ENCODE peak calls at places on chromosomes 16 and 17, in four cellular contexts. One of them, this sample, is unnamed.

GRCh38 chr17:66576473-66576872 is 258.4 kb upstream of the CACNG5 start:
- DNase-seq in breast epithelium: no peak
- DNase-seq in esophagus squamous epithelium: no peak
- DNase-seq in HCT116: no peak
- DNase-seq in this sample: no peak

GRCh38 chr16:29315046-29315445 is 91.5 kb downstream of the NPIPB11 start:
- DNase-seq in esophagus squamous epithelium: no peak
- DNase-seq in breast epithelium: no peak
- DNase-seq in HCT116: no peak
- DNase-seq in this sample: no peak

GRCh38 chr16:85781685-85782370 is 17.5 kb downstream of the EMC8 start:
- DNase-seq in esophagus squamous epithelium: no peak
- DNase-seq in HCT116: no peak
- DNase-seq in breast epithelium: peak; percentile 40
- DNase-seq in this sample: peak; percentile 43

GRCh38 chr17:40139566-40140058 is 725 bp upstream of the CASC3 start:
- DNase-seq in breast epithelium: peak; percentile 30
- DNase-seq in esophagus squamous epithelium: no peak
- DNase-seq in HCT116: no peak
- DNase-seq in this sample: no peak

GRCh38 chr17:59856859-59857794 is 35.6 kb downstream of the TUBD1 start:
- DNase-seq in HCT116: no peak
- DNase-seq in breast epithelium: no peak
- DNase-seq in esophagus squamous epithelium: no peak
- DNase-seq in this sample: no peak

GRCh38 chr17:45052052-45052772 is 780 bp upstream of the DCAKD start:
- DNase-seq in esophagus squamous epithelium: no peak
- DNase-seq in HCT116: no peak
- DNase-seq in breast epithelium: no peak
- DNase-seq in this sample: peak; percentile 80

GRCh38 chr16:82043680-82044584 is 8.9 kb downstream of the HSD17B2 start:
- DNase-seq in HCT116: no peak
- DNase-seq in esophagus squamous epithelium: no peak
- DNase-seq in breast epithelium: no peak
- DNase-seq in this sample: no peak

GRCh38 chr16:5905935-5906334 is 808.3 kb upstream of the EEF2KMT start:
- DNase-seq in esophagus squamous epithelium: no peak
- DNase-seq in breast epithelium: no peak
- DNase-seq in HCT116: no peak
- DNase-seq in this sample: peak; percentile 1

GRCh38 chr17:81132770-81133723 is 32.3 kb upstream of the PVALEF start:
- DNase-seq in HCT116: no peak
- DNase-seq in esophagus squamous epithelium: no peak
- DNase-seq in breast epithelium: no peak
- DNase-seq in this sample: no peak

GRCh38 chr17:44278006-44278405 is 10.1 kb upstream of the SLC4A1 start:
- DNase-seq in HCT116: no peak
- DNase-seq in esophagus squamous epithelium: no peak
- DNase-seq in breast epithelium: no peak
- DNase-seq in this sample: no peak

GRCh38 chr16:8861563-8862308 is 7.1 kb downstream of the CARHSP1 start:
- DNase-seq in breast epithelium: no peak
- DNase-seq in HCT116: no peak
- DNase-seq in esophagus squamous epithelium: no peak
- DNase-seq in this sample: no peak

GRCh38 chr16:24645739-24646645 is 83.5 kb upstream of the TNRC6A start:
- DNase-seq in breast epithelium: no peak
- DNase-seq in esophagus squamous epithelium: no peak
- DNase-seq in HCT116: peak; percentile 91
- DNase-seq in this sample: peak; percentile 11

GRCh38 chr16:54690710-54691109 is 240.0 kb upstream of the IRX5 start:
- DNase-seq in HCT116: no peak
- DNase-seq in esophagus squamous epithelium: no peak
- DNase-seq in breast epithelium: no peak
- DNase-seq in this sample: peak; percentile 33

GRCh38 chr17:145671-146541 is 8.5 kb downstream of the SCGB1C2 start:
- DNase-seq in breast epithelium: no peak
- DNase-seq in HCT116: no peak
- DNase-seq in esophagus squamous epithelium: no peak
- DNase-seq in this sample: no peak

GRCh38 chr17:1746975-1747543 is 4.4 kb downstream of the SERPINF2 start:
- DNase-seq in esophagus squamous epithelium: no peak
- DNase-seq in breast epithelium: peak; percentile 88
- DNase-seq in HCT116: no peak
- DNase-seq in this sample: no peak

GRCh38 chr17:27618417-27618816 is 12.6 kb upstream of the LGALS9 start:
- DNase-seq in HCT116: no peak
- DNase-seq in breast epithelium: no peak
- DNase-seq in esophagus squamous epithelium: no peak
- DNase-seq in this sample: no peak

GRCh38 chr17:33435716-33436301 is 142.7 kb upstream of the ASIC2 start:
- DNase-seq in breast epithelium: no peak
- DNase-seq in HCT116: no peak
- DNase-seq in esophagus squamous epithelium: no peak
- DNase-seq in this sample: no peak

GRCh38 chr17:81207610-81208581 is 14.9 kb downstream of the CEP131 start:
- DNase-seq in breast epithelium: no peak
- DNase-seq in esophagus squamous epithelium: no peak
- DNase-seq in HCT116: no peak
- DNase-seq in this sample: peak; percentile 39

GRCh38 chr17:77802811-77803220 is 155.7 kb upstream of the TNRC6C start:
- DNase-seq in breast epithelium: no peak
- DNase-seq in HCT116: no peak
- DNase-seq in esophagus squamous epithelium: no peak
- DNase-seq in this sample: no peak

GRCh38 chr17:77054926-77055325 is 85.8 kb upstream of the SEC14L1 start:
- DNase-seq in HCT116: no peak
- DNase-seq in breast epithelium: no peak
- DNase-seq in esophagus squamous epithelium: no peak
- DNase-seq in this sample: no peak

GRCh38 chr16:73065617-73066313 is 17.8 kb upstream of the ZFHX3 start:
- DNase-seq in breast epithelium: no peak
- DNase-seq in esophagus squamous epithelium: no peak
- DNase-seq in HCT116: no peak
- DNase-seq in this sample: no peak

GRCh38 chr16:47774661-47775060 is 313.5 kb downstream of the PHKB start:
- DNase-seq in HCT116: no peak
- DNase-seq in breast epithelium: no peak
- DNase-seq in esophagus squamous epithelium: no peak
- DNase-seq in this sample: no peak

GRCh38 chr16:67548265-67549126 is 13.8 kb upstream of the CTCF start:
- DNase-seq in HCT116: no peak
- DNase-seq in breast epithelium: no peak
- DNase-seq in esophagus squamous epithelium: no peak
- DNase-seq in this sample: peak; percentile 50

GRCh38 chr17:1627987-1628855 is at the start of gene SLC43A2:
- DNase-seq in breast epithelium: peak; percentile 73
- DNase-seq in esophagus squamous epithelium: no peak
- DNase-seq in HCT116: peak; percentile 48
- DNase-seq in this sample: peak; percentile 91

GRCh38 chr16:49748322-49748721 is 107.6 kb downstream of the ZNF423 start:
- DNase-seq in esophagus squamous epithelium: no peak
- DNase-seq in HCT116: peak; percentile 26
- DNase-seq in breast epithelium: peak; percentile 40
- DNase-seq in this sample: no peak

GRCh38 chr17:35486920-35487727 is 38.6 kb upstream of the SLFN13 start:
- DNase-seq in esophagus squamous epithelium: no peak
- DNase-seq in HCT116: no peak
- DNase-seq in breast epithelium: peak; percentile 36
- DNase-seq in this sample: peak; percentile 98

GRCh38 chr17:51322390-51323029 is 62.2 kb downstream of the UTP18 start:
- DNase-seq in breast epithelium: no peak
- DNase-seq in HCT116: peak; percentile 61
- DNase-seq in esophagus squamous epithelium: no peak
- DNase-seq in this sample: peak; percentile 63

GRCh38 chr17:44997733-44998520 is 29.8 kb upstream of the C1QL1 start:
- DNase-seq in esophagus squamous epithelium: no peak
- DNase-seq in HCT116: no peak
- DNase-seq in breast epithelium: no peak
- DNase-seq in this sample: no peak

GRCh38 chr16:16940351-16940750 is 530.4 kb downstream of the XYLT1 start:
- DNase-seq in HCT116: no peak
- DNase-seq in breast epithelium: no peak
- DNase-seq in esophagus squamous epithelium: no peak
- DNase-seq in this sample: no peak

GRCh38 chr16:56930516-56931252 is 1.3 kb upstream of the HERPUD1 start:
- DNase-seq in HCT116: no peak
- DNase-seq in breast epithelium: no peak
- DNase-seq in esophagus squamous epithelium: no peak
- DNase-seq in this sample: no peak

GRCh38 chr17:16968786-16969185 is 3.1 kb downstream of the TNFRSF13B start:
- DNase-seq in HCT116: no peak
- DNase-seq in breast epithelium: no peak
- DNase-seq in esophagus squamous epithelium: no peak
- DNase-seq in this sample: no peak

GRCh38 chr17:16969931-16970906 is 1.7 kb downstream of the TNFRSF13B start:
- DNase-seq in HCT116: no peak
- DNase-seq in breast epithelium: no peak
- DNase-seq in esophagus squamous epithelium: no peak
- DNase-seq in this sample: no peak

GRCh38 chr17:16972346-16972745 is 428 bp upstream of the TNFRSF13B start:
- DNase-seq in esophagus squamous epithelium: no peak
- DNase-seq in breast epithelium: no peak
- DNase-seq in HCT116: no peak
- DNase-seq in this sample: no peak

GRCh38 chr17:16973760-16974540 is 2.0 kb upstream of the TNFRSF13B start:
- DNase-seq in breast epithelium: no peak
- DNase-seq in esophagus squamous epithelium: no peak
- DNase-seq in HCT116: no peak
- DNase-seq in this sample: no peak

DNA sequence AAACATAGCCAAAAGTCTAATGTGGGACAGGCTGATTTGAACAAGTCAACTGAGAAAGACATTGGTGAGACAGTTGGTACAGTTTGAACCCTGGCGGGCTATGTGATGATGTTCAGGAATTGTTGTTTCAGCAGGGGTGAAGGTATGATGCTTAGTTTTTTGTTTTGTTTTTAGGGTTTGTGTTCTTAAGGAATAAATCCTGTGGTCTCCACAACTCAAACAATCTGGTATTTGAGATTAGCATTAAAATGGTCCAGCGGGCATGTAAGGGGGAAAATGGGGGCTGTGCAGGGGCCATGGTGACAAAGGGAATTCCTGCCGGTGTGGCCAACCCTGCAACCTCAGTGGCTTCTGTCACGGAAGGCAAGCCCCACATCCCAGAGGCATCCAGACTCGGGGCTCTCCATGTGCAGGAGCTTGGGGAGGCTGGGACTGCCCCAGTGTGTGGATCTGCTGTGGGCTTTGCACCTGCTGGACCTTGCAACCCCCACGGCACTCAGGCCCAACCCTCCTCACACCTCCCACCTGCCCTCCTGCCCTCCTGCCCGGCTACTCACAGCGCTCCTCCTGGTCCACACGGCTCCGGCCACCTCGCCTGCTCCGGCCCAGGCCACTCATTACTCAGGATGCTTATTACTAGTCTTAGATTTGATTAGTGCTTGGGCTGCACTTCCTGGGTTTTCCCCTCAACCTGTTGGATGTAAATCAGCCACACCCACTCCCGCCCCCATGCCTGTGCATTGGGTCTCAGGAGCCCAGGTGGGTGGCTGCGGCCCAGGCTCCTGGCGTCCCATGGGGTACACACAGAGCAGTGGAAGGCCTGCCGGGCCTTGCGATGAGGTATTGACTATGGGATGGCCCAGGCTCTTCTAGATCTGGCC is at the start of gene TNFRSF13B:
- DNase-seq in esophagus squamous epithelium: no peak
- DNase-seq in HCT116: no peak
- DNase-seq in breast epithelium: no peak
- DNase-seq in this sample: no peak
- H3K4me3 ChIP-seq in esophagus squamous epithelium: no peak within 1 kb of the TSS
- H3K4me3 ChIP-seq in HCT116: no peak within 1 kb of the TSS
- H3K4me3 ChIP-seq in breast epithelium: no peak within 1 kb of the TSS
- H3K4me3 ChIP-seq in this sample: no peak within 1 kb of the TSS

GRCh38 chr16:4404247-4404966 is 12.0 kb downstream of the CORO7 start:
- DNase-seq in HCT116: no peak
- DNase-seq in breast epithelium: no peak
- DNase-seq in esophagus squamous epithelium: no peak
- DNase-seq in this sample: peak; percentile 56
- TF ChIP-seq POLR2A in HCT116: no peak
- TF ChIP-seq POLR2A in breast epithelium: no peak
- TF ChIP-seq POLR2A in esophagus squamous epithelium: no peak
- TF ChIP-seq POLR2A in this sample: no peak

DNA sequence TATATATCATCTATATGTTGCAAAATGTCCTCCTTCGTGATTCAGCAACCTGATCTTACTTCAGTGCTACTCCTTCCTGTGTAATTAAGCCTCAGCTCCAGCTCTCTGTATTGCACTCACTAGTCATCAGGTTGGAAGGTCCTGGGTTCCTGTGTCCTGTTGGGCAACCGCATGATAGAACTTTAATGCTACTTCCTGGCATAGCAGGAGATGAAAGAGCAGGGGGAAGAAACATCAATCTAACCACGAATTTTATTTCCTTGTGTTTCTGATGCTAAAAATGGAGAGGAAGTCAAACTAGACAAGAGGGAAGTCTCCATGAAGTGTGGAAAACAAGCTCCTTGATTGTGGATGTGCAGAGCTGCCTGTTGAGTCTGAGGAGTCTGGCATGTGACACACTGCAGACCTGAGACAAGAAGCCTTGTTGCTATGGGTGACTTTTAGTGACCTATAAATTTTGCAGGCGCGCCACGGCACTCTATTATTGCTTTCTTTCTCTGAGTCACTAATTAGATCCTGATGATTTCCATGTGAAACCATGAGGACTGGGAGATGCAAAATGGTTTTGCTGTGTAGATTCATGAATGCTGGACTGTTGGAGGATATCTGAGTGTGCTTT is 25.6 kb downstream of the IGSF6 start:
- DNase-seq in breast epithelium: no peak
- DNase-seq in HCT116: peak; percentile 4
- DNase-seq in esophagus squamous epithelium: no peak
- DNase-seq in this sample: peak; percentile 96
- H3K4me3 ChIP-seq in breast epithelium: no peak overlapping the region
- H3K4me3 ChIP-seq in HCT116: no peak overlapping the region
- H3K4me3 ChIP-seq in esophagus squamous epithelium: no peak overlapping the region
- H3K4me3 ChIP-seq in this sample: peak overlapping the region; percentile 37

GRCh38 chr16:30571444-30572322 is at the start of gene ZNF688:
- DNase-seq in breast epithelium: peak; percentile 97
- DNase-seq in esophagus squamous epithelium: peak; percentile 92
- DNase-seq in HCT116: peak; percentile 93
- DNase-seq in this sample: peak; percentile 98
- TF ChIP-seq POLR2A in breast epithelium: no peak
- TF ChIP-seq POLR2A in esophagus squamous epithelium: peak; percentile 48
- TF ChIP-seq POLR2A in HCT116: peak; percentile 47
- TF ChIP-seq POLR2A in this sample: peak; percentile 51

DNA sequence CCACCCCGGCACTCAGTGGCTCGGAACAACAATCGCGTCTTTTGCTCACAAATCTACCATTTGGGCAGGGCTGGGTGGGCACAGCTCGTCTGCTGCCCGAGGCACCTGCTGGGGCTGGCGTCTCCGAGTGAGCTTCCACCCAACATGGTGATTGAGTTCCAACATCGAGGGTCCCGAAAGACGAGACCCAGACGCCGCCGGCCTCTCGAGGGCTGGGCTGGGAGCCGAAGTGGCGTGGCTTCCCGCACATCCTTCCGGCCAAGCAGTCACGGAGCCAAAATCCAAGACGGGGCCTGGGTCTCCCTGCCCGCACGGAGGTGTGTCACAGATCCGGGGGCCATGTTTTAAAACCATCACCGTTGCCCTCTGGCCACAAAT is 7.5 kb upstream of the ZFPM1 start:
- DNase-seq in esophagus squamous epithelium: no peak
- DNase-seq in breast epithelium: no peak
- DNase-seq in HCT116: no peak
- DNase-seq in this sample: no peak
- H3K4me3 ChIP-seq in esophagus squamous epithelium: no peak overlapping the region
- H3K4me3 ChIP-seq in breast epithelium: no peak overlapping the region
- H3K4me3 ChIP-seq in HCT116: no peak overlapping the region
- H3K4me3 ChIP-seq in this sample: no peak overlapping the region